ENCODE peak calls at places on chromosomes 16 and 17, in five cellular contexts. D, X, J, N and W are unnamed samples.

GRCh38 chr16:10465821-10466220 is 80.0 kb downstream of the ATF7IP2 start:
- DNase-seq in D (no peak), X (no peak), J (no peak), N (no peak), W (no peak)

GRCh38 chr16:87882436-87883019 is 13.2 kb upstream of the SLC7A5 start:
- DNase-seq in D (no peak), X (no peak), J (no peak), N (no peak), W (no peak)

GRCh38 chr17:45052052-45052772 is 780 bp upstream of the DCAKD start:
- DNase-seq in D (peak; percentile 34), X (peak; percentile 57), J (peak; percentile 82), N (peak; percentile 29), W (peak; percentile 61)

GRCh38 chr17:7293821-7294613 is 422 bp downstream of the YBX2 start:
- DNase-seq in D (no peak), X (peak; percentile 80), J (no peak), N (no peak), W (no peak)

GRCh38 chr16:68360547-68360946 is 49.7 kb downstream of the PRMT7 start:
- DNase-seq in D (no peak), X (no peak), J (no peak), N (no peak), W (no peak)

GRCh38 chr16:58021661-58022551 is 3.6 kb upstream of the MMP15 start:
- DNase-seq in D (no peak), X (no peak), J (peak; percentile 62), N (no peak), W (peak; percentile 77)

GRCh38 chr17:18225121-18225561 is 294 bp upstream of the LLGL1 start:
- DNase-seq in D (peak; percentile 97), X (peak; percentile 99), J (peak; percentile 97), N (peak; percentile 91), W (peak; percentile 91)

GRCh38 chr16:89693289-89693731 is 6.8 kb downstream of the CDK10 start:
- DNase-seq in D (no peak), X (no peak), J (no peak), N (no peak), W (no peak)

GRCh38 chr17:627051-627450 is 87.6 kb downstream of the VPS53 start:
- DNase-seq in D (no peak), X (no peak), J (no peak), N (no peak), W (no peak)

GRCh38 chr16:86110726-86111125 is 211.8 kb downstream of the IRF8 start:
- DNase-seq in D (no peak), X (no peak), J (no peak), N (no peak), W (no peak)

GRCh38 chr16:10868562-10869469 is 8.2 kb upstream of the CIITA start:
- DNase-seq in D (no peak), X (no peak), J (no peak), N (no peak), W (no peak)

GRCh38 chr16:65782537-65783290 is 583.8 kb upstream of the CDH5 start:
- DNase-seq in D (no peak), X (no peak), J (peak; percentile 75), N (no peak), W (peak; percentile 68)

GRCh38 chr17:80259642-80260535 is 763 bp upstream of the RNF213 start:
- DNase-seq in D (peak; percentile 73), X (peak; percentile 96), J (peak; percentile 65), N (peak; percentile 37), W (peak; percentile 66)

GRCh38 chr16:29730649-29731048 is 15.1 kb downstream of the C16orf54 start:
- DNase-seq in D (no peak), X (no peak), J (no peak), N (no peak), W (no peak)

GRCh38 chr17:40015005-40015997 is at the start of gene CSF3:
- DNase-seq in D (no peak), X (no peak), J (peak; percentile 45), N (no peak), W (peak; percentile 24)

GRCh38 chr17:72515291-72516065 is 394.7 kb downstream of the SOX9 start:
- DNase-seq in D (no peak), X (peak; percentile 45), J (no peak), N (no peak), W (no peak)

GRCh38 chr17:48472485-48473281 is 42.7 kb upstream of the SKAP1 start:
- DNase-seq in D (no peak), X (no peak), J (peak; percentile 56), N (no peak), W (peak; percentile 67)

GRCh38 chr16:59733321-59733720 is 999.2 kb upstream of the GOT2 start:
- DNase-seq in D (no peak), X (no peak), J (no peak), N (no peak), W (no peak)

GRCh38 chr17:32783602-32784001 is 93.3 kb downstream of the MYO1D start:
- DNase-seq in D (no peak), X (peak; percentile 50), J (peak; percentile 75), N (peak; percentile 57), W (peak; percentile 43)

GRCh38 chr16:84582958-84583516 is 34.8 kb downstream of the COTL1 start:
- DNase-seq in D (no peak), X (no peak), J (no peak), N (no peak), W (no peak)

GRCh38 chr16:85773044-85773443 is 22.1 kb upstream of the C16orf74 start:
- DNase-seq in D (no peak), X (no peak), J (no peak), N (no peak), W (no peak)

GRCh38 chr16:88387941-88388627 is 5.3 kb downstream of the ZNF469 start:
- DNase-seq in D (no peak), X (peak; percentile 60), J (peak; percentile 29), N (no peak), W (peak; percentile 32)

GRCh38 chr16:57998484-57998883 is 2.0 kb downstream of the ZNF319 start:
- DNase-seq in D (peak; percentile 42), X (no peak), J (peak; percentile 83), N (no peak), W (peak; percentile 81)

GRCh38 chr17:59840908-59841666 is 51.7 kb downstream of the TUBD1 start:
- DNase-seq in D (no peak), X (no peak), J (peak; percentile 67), N (peak; percentile 82), W (peak; percentile 63)

GRCh38 chr17:41976142-41976768 is 9.7 kb downstream of the CNP start:
- DNase-seq in D (no peak), X (no peak), J (no peak), N (no peak), W (no peak)

GRCh38 chr17:3796110-3796821 is 4.7 kb downstream of the ITGAE start:
- DNase-seq in D (peak; percentile 50), X (no peak), J (no peak), N (no peak), W (no peak)

GRCh38 chr17:77287432-77288068 is 146.8 kb downstream of the SEC14L1 start:
- DNase-seq in D (no peak), X (peak; percentile 74), J (peak; percentile 83), N (no peak), W (peak; percentile 80)

GRCh38 chr16:88781140-88782077 is 3.6 kb downstream of the PIEZO1 start:
- DNase-seq in D (peak; percentile 57), X (no peak), J (no peak), N (no peak), W (no peak)

GRCh38 chr17:17527534-17527933 is 31.3 kb upstream of the RASD1 start:
- DNase-seq in D (no peak), X (no peak), J (no peak), N (no peak), W (no peak)

GRCh38 chr16:74743668-74744299 is 30.8 kb downstream of the FA2H start:
- DNase-seq in D (no peak), X (no peak), J (peak; percentile 99), N (no peak), W (peak; percentile 65)

GRCh38 chr16:31138621-31139578 is 3.4 kb upstream of the PRSS8 start:
- DNase-seq in D (no peak), X (peak; percentile 42), J (peak; percentile 87), N (no peak), W (peak; percentile 84)

GRCh38 chr16:450385-450784 is 24.9 kb downstream of the RAB11FIP3 start:
- DNase-seq in D (no peak), X (no peak), J (no peak), N (no peak), W (no peak)

GRCh38 chr16:84228321-84228838 is 11.4 kb downstream of the KCNG4 start:
- DNase-seq in D (no peak), X (peak; percentile 90), J (peak; percentile 10), N (no peak), W (peak; percentile 32)

GRCh38 chr17:76104896-76105231 is 1.3 kb upstream of the EXOC7 start:
- DNase-seq in D (no peak), X (no peak), J (no peak), N (no peak), W (no peak)

GRCh38 chr17:45240905-45241314 is 19.2 kb downstream of the FMNL1 start:
- DNase-seq in D (no peak), X (no peak), J (peak; percentile 27), N (no peak), W (no peak)

GRCh38 chr17:81923302-81924260 is 4.0 kb downstream of the MAFG start:
- DNase-seq in D (no peak), X (peak; percentile 62), J (peak; percentile 81), N (no peak), W (peak; percentile 65)

GRCh38 chr17:67221062-67221998 is 23.7 kb downstream of the HELZ start:
- DNase-seq in D (no peak), X (peak; percentile 41), J (peak; percentile 46), N (peak; percentile 78), W (peak; percentile 44)

GRCh38 chr17:75839942-75840778 is 4.0 kb downstream of the UNC13D start:
- DNase-seq in D (no peak), X (no peak), J (no peak), N (no peak), W (no peak)